ENCODE peak calls at places on chromosome 19, in eight cellular contexts. U, X, Y, Q, L, J, C and Z are unnamed samples.

GRCh38 chr19:8210660-8211101 is 1.5 kb downstream of the CERS4 start:
- DNase-seq in U (no peak), X (no peak), Y (no peak), Q (no peak), L (no peak), J (no peak), C (no peak), Z (no peak)

GRCh38 chr19:40920300-40921004 is 38.4 kb upstream of the CYP2A7 start:
- DNase-seq in U (no peak), X (no peak), Y (no peak), Q (no peak), L (no peak), J (no peak), C (no peak), Z (no peak)

GRCh38 chr19:54369082-54369691 is 4.5 kb upstream of the LAIR1 start:
- DNase-seq in U (no peak), X (no peak), Y (no peak), Q (no peak), L (no peak), J (no peak), C (no peak), Z (no peak)

GRCh38 chr19:32581704-32582164 is 744 bp downstream of the PDCD5 start:
- DNase-seq in U (peak; percentile 57), X (peak; percentile 23), Y (peak; percentile 46), Q (no peak), L (peak; percentile 27), J (peak; percentile 21), C (no peak), Z (no peak)

GRCh38 chr19:47070756-47071155 is 22.3 kb upstream of the TMEM160 start:
- DNase-seq in U (no peak), X (no peak), Y (no peak), Q (no peak), L (no peak), J (no peak), C (no peak), Z (no peak)

GRCh38 chr19:37950471-37951175 is 43.6 kb downstream of the SIPA1L3 start:
- DNase-seq in U (no peak), X (no peak), Y (no peak), Q (no peak), L (no peak), J (no peak), C (no peak), Z (no peak)

GRCh38 chr19:56071151-56071550 is 49.9 kb downstream of the ZNF787 start:
- DNase-seq in U (no peak), X (no peak), Y (no peak), Q (no peak), L (no peak), J (no peak), C (no peak), Z (no peak)

GRCh38 chr19:18895038-18895827 is 725 bp downstream of the CERS1 start:
- DNase-seq in U (peak; percentile 92), X (peak; percentile 49), Y (peak; percentile 56), Q (no peak), L (peak; percentile 22), J (peak; percentile 57), C (no peak), Z (peak; percentile 35)

GRCh38 chr19:17739121-17739875 is 12.0 kb upstream of the FCHO1 start:
- DNase-seq in U (no peak), X (no peak), Y (no peak), Q (peak; percentile 66), L (no peak), J (no peak), C (no peak), Z (no peak)